ENCODE peak calls at places on chromosomes 7 and 10, in five cellular contexts. I is psoas muscle, H is neuronal stem cell, E is transverse colon, N is hepatocyte. R is an unnamed sample.
A peak's percentile ranks its signal among the peaks of the same experiment; 100 is the strongest.

GRCh38 chr10:112874982-112875381 is 75.1 kb upstream of the TCF7L2 start:
- DNase-seq in I (no peak), H (no peak), E (no peak), N (no peak), R (no peak)

GRCh38 chr10:111698711-111699110 is 484.9 kb downstream of the GPAM start:
- DNase-seq in I (no peak), H (no peak), E (no peak), N (no peak), R (no peak)

GRCh38 chr10:29253096-29254029 is 35.5 kb upstream of the LYZL1 start:
- DNase-seq in I (peak; percentile 58), H (no peak), E (no peak), N (no peak), R (no peak)

GRCh38 chr7:155734445-155734809 is 77.8 kb downstream of the SHH start:
- DNase-seq in I (no peak), H (no peak), E (no peak), N (no peak), R (no peak)

GRCh38 chr7:46908770-46909169 is 673.1 kb downstream of the TNS3 start:
- DNase-seq in I (no peak), H (no peak), E (no peak), N (no peak), R (no peak)

GRCh38 chr7:121960678-121961461 is 87.9 kb downstream of the PTPRZ1 start:
- DNase-seq in I (no peak), H (no peak), E (no peak), N (peak; percentile 11), R (no peak)

GRCh38 chr7:495326-495725 is 24.3 kb downstream of the PDGFA start:
- DNase-seq in I (peak; percentile 6), H (no peak), E (no peak), N (no peak), R (no peak)

GRCh38 chr10:130512936-130513335 is 376.7 kb downstream of the GLRX3 start:
- DNase-seq in I (no peak), H (no peak), E (no peak), N (no peak), R (no peak)

GRCh38 chr10:101053516-101053915 is 8.3 kb upstream of the KAZALD1 start:
- DNase-seq in I (no peak), H (no peak), E (no peak), N (no peak), R (no peak)

GRCh38 chr7:105055621-105056020 is 41.6 kb downstream of the KMT2E start:
- DNase-seq in I (no peak), H (no peak), E (no peak), N (no peak), R (no peak)

GRCh38 chr7:139851770-139852481 is 22.9 kb downstream of the TBXAS1 start:
- DNase-seq in I (no peak), H (no peak), E (no peak), N (no peak), R (no peak)

GRCh38 chr7:35436452-35436851 is 182.6 kb upstream of the TBX20 start:
- DNase-seq in I (no peak), H (no peak), E (no peak), N (no peak), R (no peak)

GRCh38 chr10:78831001-78831400 is 237.8 kb upstream of the ZMIZ1 start:
- DNase-seq in I (no peak), H (no peak), E (no peak), N (no peak), R (no peak)

GRCh38 chr7:149495785-149496641 is 1.6 kb downstream of the ZNF746 start:
- DNase-seq in I (peak; percentile 75), H (no peak), E (peak; percentile 62), N (peak; percentile 76), R (peak; percentile 89)

GRCh38 chr10:35462491-35462934 is 126.2 kb downstream of the CCNY start:
- DNase-seq in I (no peak), H (peak; percentile 38), E (no peak), N (no peak), R (no peak)

DNA sequence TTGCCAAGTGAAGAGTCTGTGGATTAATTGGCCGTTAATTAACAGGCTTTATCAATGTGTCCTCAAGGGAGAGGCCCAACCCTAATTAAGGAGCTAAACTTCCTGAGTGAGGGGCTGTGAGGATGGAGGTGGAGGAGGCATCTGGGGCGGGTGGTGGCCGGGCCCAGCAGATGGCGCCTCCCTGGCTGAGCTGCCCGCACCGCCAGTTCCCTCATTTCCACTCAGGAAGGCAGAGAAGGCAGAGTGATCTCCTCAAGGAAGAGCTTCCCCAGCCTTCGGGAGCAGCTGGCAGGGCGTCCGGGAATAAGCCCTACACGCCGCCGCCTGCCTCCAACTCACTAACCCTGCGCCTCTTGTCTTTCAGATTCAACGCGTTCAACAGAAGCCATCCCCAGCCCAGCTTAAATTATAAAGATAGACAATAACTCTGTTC is 112.2 kb downstream of the CYTH3 start:
- DNase-seq in I (peak; percentile 71), H (peak; percentile 33), E (peak; percentile 44), N (peak; percentile 79), R (peak; percentile 47)
- H3K36me3 ChIP-seq in I (peaks cover 86% of the 10 kb centered on the region), H (peaks cover 98% of the 10 kb centered on the region), E (no peaks in the 10 kb centered on the region), N (peaks cover 3% of the 10 kb centered on the region), R (no peaks in the 10 kb centered on the region)

GRCh38 chr7:18308938-18309337 is 186.6 kb upstream of the HDAC9 start:
- DNase-seq in I (no peak), H (no peak), E (no peak), N (no peak), R (no peak)

GRCh38 chr7:18306696-18307095 is 188.9 kb upstream of the HDAC9 start:
- DNase-seq in I (no peak), H (no peak), E (no peak), N (no peak), R (no peak)

GRCh38 chr7:18302077-18302476 is 193.5 kb upstream of the HDAC9 start:
- DNase-seq in I (no peak), H (no peak), E (no peak), N (no peak), R (no peak)

DNA sequence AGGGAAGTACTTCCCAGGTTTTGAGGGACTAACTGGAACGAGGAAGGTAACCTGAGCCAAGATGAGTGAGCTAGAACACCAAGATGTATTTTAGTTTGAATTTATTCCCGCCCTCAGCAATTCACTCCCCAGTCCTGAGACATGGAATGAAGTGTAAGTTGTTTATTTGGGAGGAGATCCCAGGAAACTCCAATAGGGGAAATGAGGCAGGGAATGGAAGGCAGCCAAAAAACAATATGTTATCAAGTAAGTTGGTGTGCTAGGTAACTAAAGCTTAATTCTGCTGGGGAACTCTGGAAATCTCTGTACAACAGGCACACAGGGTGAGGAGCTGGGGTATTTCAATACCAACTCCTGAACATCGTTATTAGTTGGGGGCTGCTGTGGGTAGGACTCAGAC is 189.7 kb upstream of the HDAC9 start:
- DNase-seq in I (no peak), H (no peak), E (no peak), N (no peak), R (no peak)
- H3K4me1 ChIP-seq in I (no peaks in the 10 kb centered on the region), H (no peaks in the 10 kb centered on the region), E (peaks cover 8% of the 10 kb centered on the region), N (no peaks in the 10 kb centered on the region), R (no peaks in the 10 kb centered on the region)

GRCh38 chr7:142307246-142307900 is 49.5 kb upstream of the PRSS58 start:
- DNase-seq in I (no peak), H (no peak), E (no peak), N (no peak), R (no peak)
- H3K36me3 ChIP-seq in I (no peaks in the 10 kb centered on the region), H (no peaks in the 10 kb centered on the region), E (no peaks in the 10 kb centered on the region), N (no peaks in the 10 kb centered on the region), R (no peaks in the 10 kb centered on the region)

DNA sequence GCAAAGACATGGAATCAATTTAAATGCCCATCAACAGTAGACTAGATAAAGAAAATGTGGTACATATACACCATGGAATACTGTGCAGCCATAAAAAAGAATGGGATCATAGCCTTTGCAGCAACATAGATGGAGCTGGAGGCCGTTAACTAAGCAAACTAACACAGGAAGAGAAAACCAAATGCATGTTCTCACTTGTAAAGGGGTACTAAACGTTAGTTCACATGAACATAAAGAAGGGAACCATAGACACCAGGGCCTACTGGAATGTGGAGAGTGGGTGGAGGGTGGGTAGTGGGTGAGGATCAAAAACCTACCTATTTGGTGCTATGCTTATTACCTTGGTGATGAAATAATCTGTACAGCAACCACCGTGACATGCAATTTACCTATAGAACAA is 78.4 kb upstream of the GSDME start:
- DNase-seq in I (no peak), H (no peak), E (no peak), N (no peak), R (no peak)
- H3K4me1 ChIP-seq in I (no peaks in the 10 kb centered on the region), H (no peaks in the 10 kb centered on the region), E (no peaks in the 10 kb centered on the region), N (no peaks in the 10 kb centered on the region), R (no peaks in the 10 kb centered on the region)

GRCh38 chr10:31961675-31962074 is 33.0 kb upstream of the ARHGAP12 start:
- DNase-seq in I (no peak), H (no peak), E (no peak), N (no peak), R (no peak)
- H3K36me3 ChIP-seq in I (no peaks in the 10 kb centered on the region), H (no peaks in the 10 kb centered on the region), E (no peaks in the 10 kb centered on the region), N (no peaks in the 10 kb centered on the region), R (no peaks in the 10 kb centered on the region)

GRCh38 chr7:101294039-101294831 is 27.4 kb downstream of the IFT22 start:
- DNase-seq in I (no peak), H (no peak), E (no peak), N (no peak), R (no peak)
- H3K4me1 ChIP-seq in I (no peaks in the 10 kb centered on the region), H (no peaks in the 10 kb centered on the region), E (no peaks in the 10 kb centered on the region), N (no peaks in the 10 kb centered on the region), R (no peaks in the 10 kb centered on the region)

GRCh38 chr7:130874071-130874915 is 140.3 kb upstream of the KLF14 start:
- DNase-seq in I (no peak), H (no peak), E (no peak), N (no peak), R (no peak)
- H3K36me3 ChIP-seq in I (peaks cover 100% of the 10 kb centered on the region), H (no peaks in the 10 kb centered on the region), E (no peaks in the 10 kb centered on the region), N (no peaks in the 10 kb centered on the region), R (peaks cover 20% of the 10 kb centered on the region)

GRCh38 chr7:123744416-123744815 is 4.4 kb downstream of the WASL start:
- DNase-seq in I (no peak), H (no peak), E (no peak), N (no peak), R (no peak)

GRCh38 chr7:123746055-123746454 is 2.7 kb downstream of the WASL start:
- DNase-seq in I (no peak), H (no peak), E (no peak), N (no peak), R (no peak)

GRCh38 chr7:123747089-123747488 is 1.7 kb downstream of the WASL start:
- DNase-seq in I (no peak), H (no peak), E (no peak), N (no peak), R (no peak)

GRCh38 chr7:123747620-123748141 is 1.1 kb downstream of the WASL start:
- DNase-seq in I (peak; percentile 29), H (peak; percentile 46), E (peak; percentile 68), N (peak; percentile 77), R (peak; percentile 76)

DNA sequence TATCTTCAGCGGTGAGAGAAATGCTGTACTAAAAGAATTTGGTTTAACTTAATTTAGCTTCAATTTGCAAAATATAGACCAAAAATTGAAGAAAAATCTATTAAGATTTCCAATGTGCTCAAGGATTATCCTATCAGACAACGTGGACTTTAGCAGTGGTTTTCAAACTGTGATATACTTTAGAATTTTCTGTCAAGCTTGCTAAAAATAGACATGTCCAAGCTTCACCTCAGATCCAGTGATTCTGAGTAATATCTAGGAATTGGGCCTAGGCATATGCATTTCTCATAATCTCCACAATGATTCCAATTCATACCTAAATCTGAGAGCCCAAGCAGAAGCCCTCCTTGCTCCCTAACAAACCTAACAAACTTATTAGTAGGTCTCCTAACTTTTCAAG is 3.4 kb downstream of the WASL start:
- DNase-seq in I (no peak), H (no peak), E (no peak), N (no peak), R (no peak)
- H3K4me1 ChIP-seq in I (peaks cover 69% of the 10 kb centered on the region), H (peaks cover 9% of the 10 kb centered on the region), E (peaks cover 36% of the 10 kb centered on the region), N (peaks cover 35% of the 10 kb centered on the region), R (peaks cover 24% of the 10 kb centered on the region)